ENCODE peak calls at places on chromosomes 13 and 19, in four cellular contexts. S is left ventricle myocardium superior, P is AG09309, J is nephron progenitor cell. G is an unnamed sample.

GRCh38 chr19:22422220-22422619 is at the start of gene ZNF98:
- DNase-seq in J (no peak), P (no peak), S (peak), G (no peak)

GRCh38 chr13:113083402-113084061 is 22.1 kb upstream of the F7 start:
- DNase-seq in P (no peak), J (no peak), S (peak), G (no peak)

GRCh38 chr19:50842130-50842529 is 8.8 kb upstream of the KLK15 start:
- DNase-seq in J (no peak), P (no peak), S (no peak), G (no peak)

GRCh38 chr13:76210262-76210661 is 574.1 kb downstream of the LMO7 start:
- DNase-seq in J (no peak), P (no peak), S (peak), G (no peak)

GRCh38 chr19:7534531-7534980 is 961 bp upstream of the PNPLA6 start:
- DNase-seq in J (peak), P (peak), S (peak), G (no peak)

GRCh38 chr19:37361994-37362393 is 8.9 kb upstream of the ZNF527 start:
- DNase-seq in J (no peak), P (no peak), S (no peak), G (no peak)

GRCh38 chr19:57406516-57407123 is 4.3 kb upstream of the ZNF17 start:
- DNase-seq in P (no peak), J (peak), S (peak), G (peak)

GRCh38 chr13:38090913-38091312 is 221.3 kb upstream of the TRPC4 start:
- DNase-seq in J (no peak), S (no peak), P (no peak), G (no peak)

GRCh38 chr13:112962396-112962795 is 6.6 kb upstream of the MCF2L start:
- DNase-seq in P (no peak), J (no peak), S (no peak), G (no peak)

GRCh38 chr19:35777411-35777841 is 2.1 kb downstream of the ARHGAP33 start:
- DNase-seq in P (no peak), J (no peak), S (no peak), G (no peak)

GRCh38 chr19:15213715-15214381 is 13.1 kb upstream of the NOTCH3 start:
- DNase-seq in P (no peak), J (peak), S (peak), G (no peak)

GRCh38 chr13:46668302-46668720 is 115.3 kb downstream of the LRCH1 start:
- DNase-seq in J (no peak), S (peak), P (peak), G (no peak)

GRCh38 chr19:50515168-50515561 is 1.5 kb upstream of the ASPDH start:
- DNase-seq in J (no peak), S (peak), P (no peak), G (no peak)

GRCh38 chr19:43489310-43489709 is 15.2 kb downstream of the PHLDB3 start:
- DNase-seq in S (no peak), J (no peak), P (no peak), G (no peak)

GRCh38 chr13:80428344-80429096 is 87.6 kb upstream of the SPRY2 start:
- DNase-seq in P (no peak), S (no peak), J (no peak), G (no peak)

GRCh38 chr13:37662624-37663023 is 64.1 kb upstream of the POSTN start:
- DNase-seq in J (no peak), S (no peak), P (no peak), G (no peak)